ENCODE peak calls at places on chromosome X, in seven cellular contexts. U is progenitor cell of endocrine pancreas, J is uterus, K is lung, L is SK-N-SH, B is tibial artery, M is fibroblast of lung. T is an unnamed sample.

GRCh38 chrX:80223922-80224579 is 196.2 kb upstream of the TENT5D start:
- DNase-seq in M (no peak), K (no peak), B (no peak), L (peak; percentile 4), J (no peak), U (no peak), T (no peak)

GRCh38 chrX:51694254-51694653 is 11.6 kb upstream of the CENPVL2 start:
- DNase-seq in K (no peak), M (no peak), U (no peak), B (no peak), L (no peak), J (no peak), T (no peak)

GRCh38 chrX:17511556-17511955 is 136.6 kb downstream of the NHS start:
- DNase-seq in B (no peak), K (no peak), J (no peak), M (no peak), L (no peak), U (no peak), T (no peak)

GRCh38 chrX:16222123-16222522 is 54.8 kb downstream of the MAGEB17 start:
- DNase-seq in M (no peak), U (no peak), B (no peak), K (no peak), L (no peak), J (no peak), T (no peak)

GRCh38 chrX:146854281-146854680 is 39.7 kb upstream of the CXorf51A start:
- DNase-seq in J (no peak), M (no peak), K (no peak), B (no peak), L (no peak), U (no peak), T (no peak)

GRCh38 chrX:16119353-16120220 is 3.8 kb upstream of the GRPR start:
- DNase-seq in J (no peak), L (no peak), M (no peak), K (no peak), B (no peak), U (no peak), T (no peak)

GRCh38 chrX:55742649-55743048 is 25.1 kb downstream of the RRAGB start:
- DNase-seq in M (no peak), J (no peak), L (no peak), B (no peak), K (no peak), U (no peak), T (no peak)

GRCh38 chrX:148577711-148578110 is 77.3 kb downstream of the AFF2 start:
- DNase-seq in B (no peak), J (no peak), U (no peak), K (no peak), M (no peak), L (no peak), T (no peak)

GRCh38 chrX:119871245-119871598 is 311 bp downstream of the RNF113A start:
- DNase-seq in M (peak; percentile 9), L (peak; percentile 19), B (peak; percentile 24), J (no peak), U (no peak), K (no peak), T (no peak)

GRCh38 chrX:23610491-23610890 is 56.8 kb upstream of the PRDX4 start:
- DNase-seq in U (no peak), J (no peak), M (no peak), B (no peak), K (no peak), L (no peak), T (no peak)

GRCh38 chrX:69125094-69125493 is 40.2 kb downstream of the PJA1 start:
- DNase-seq in M (no peak), U (no peak), B (no peak), L (no peak), K (no peak), J (no peak), T (no peak)

GRCh38 chrX:68995386-68995779 is 166.6 kb downstream of the EFNB1 start:
- DNase-seq in U (no peak), K (no peak), B (no peak), L (no peak), J (no peak), M (no peak), T (no peak)

GRCh38 chrX:41590641-41591040 is 98.1 kb upstream of the GPR34 start:
- DNase-seq in B (no peak), L (no peak), M (peak; percentile 5), U (no peak), J (no peak), K (no peak), T (no peak)

GRCh38 chrX:129779747-129780146 is at the start of gene SASH3:
- DNase-seq in B (peak; percentile 55), L (no peak), M (no peak), K (peak; percentile 62), J (no peak), U (no peak), T (no peak)

GRCh38 chrX:102043380-102043779 is 82.1 kb upstream of the TCEAL2 start:
- DNase-seq in U (no peak), K (no peak), L (no peak), B (no peak), J (no peak), M (no peak), T (no peak)

GRCh38 chrX:40772290-40772689 is 36.9 kb upstream of the MED14 start:
- DNase-seq in K (no peak), U (no peak), J (no peak), B (no peak), L (no peak), M (peak; percentile 27), T (no peak)

GRCh38 chrX:13418126-13419091 is 98.6 kb upstream of the ATXN3L start:
- DNase-seq in M (peak; percentile 20), B (no peak), J (no peak), K (no peak), U (no peak), L (no peak), T (no peak)

GRCh38 chrX:131543774-131544173 is at the start of gene OR13H1:
- DNase-seq in M (no peak), U (no peak), B (no peak), L (no peak), K (no peak), J (no peak), T (no peak)

GRCh38 chrX:138018145-138018799 is 452.3 kb downstream of the ZIC3 start:
- DNase-seq in M (peak; percentile 5), L (no peak), B (no peak), U (no peak), K (no peak), J (peak; percentile 16), T (no peak)

GRCh38 chrX:119190736-119191282 is 45.3 kb upstream of the PGRMC1 start:
- DNase-seq in U (no peak), J (peak; percentile 21), K (no peak), M (peak; percentile 55), B (peak; percentile 23), L (no peak), T (no peak)

GRCh38 chrX:17654116-17654515 is 83.2 kb upstream of the SCML1 start:
- DNase-seq in M (no peak), K (no peak), U (no peak), L (no peak), B (no peak), J (no peak), T (no peak)

GRCh38 chrX:46198858-46199257 is 346.4 kb downstream of the ZNF674 start:
- DNase-seq in L (no peak), U (no peak), J (no peak), M (peak; percentile 6), B (no peak), K (no peak), T (no peak)

GRCh38 chrX:3262906-3263305 is 83.5 kb downstream of the MXRA5 start:
- DNase-seq in M (peak; percentile 85), B (no peak), U (no peak), J (no peak), K (no peak), L (no peak), T (peak; percentile 56)

GRCh38 chrX:47200385-47201150 is 6.9 kb downstream of the UBA1 start:
- DNase-seq in M (peak; percentile 69), U (no peak), L (no peak), B (peak; percentile 46), J (no peak), K (no peak), T (no peak)
- TF ChIP-seq CTCF in M (peak; percentile 30), U (no peak), L (peak; percentile 21), B (no peak), J (no peak), K (no peak), T (peak; percentile 18)

GRCh38 chrX:103483720-103484119 is 35.6 kb downstream of the RAB40A start:
- DNase-seq in K (no peak), J (no peak), L (no peak), B (no peak), M (no peak), U (no peak), T (no peak)

GRCh38 chrX:103488794-103489193 is 30.5 kb downstream of the RAB40A start:
- DNase-seq in K (no peak), U (no peak), J (no peak), M (no peak), L (no peak), B (no peak), T (no peak)

GRCh38 chrX:103488332-103488731 is 31.0 kb downstream of the RAB40A start:
- DNase-seq in K (no peak), U (no peak), J (no peak), M (peak; percentile 38), B (no peak), L (peak; percentile 48), T (no peak)
- TF ChIP-seq CTCF in K (no peak), U (peak; percentile 58), J (no peak), M (peak; percentile 51), B (peak; percentile 30), L (peak; percentile 57), T (peak; percentile 47)

DNA sequence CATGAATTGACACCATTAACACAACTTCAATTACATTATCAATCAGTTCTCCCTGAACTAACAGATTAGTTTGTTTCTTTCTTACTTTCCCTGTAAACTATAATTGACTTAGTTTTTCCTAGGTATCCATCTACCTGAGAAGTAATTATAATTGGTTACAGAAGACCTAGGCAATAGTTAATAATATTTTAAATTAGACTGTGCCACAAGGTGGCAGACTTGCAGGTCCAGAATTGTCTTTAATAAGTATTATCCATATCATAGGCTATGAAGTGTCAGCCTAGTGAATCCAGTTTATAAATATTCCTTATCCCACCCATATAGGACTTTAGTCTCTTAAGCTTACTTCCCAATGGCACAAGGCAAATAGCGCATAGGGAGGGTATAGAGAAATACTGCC is 48.9 kb upstream of the FAM47B start:
- DNase-seq in U (no peak), K (no peak), B (no peak), J (no peak), M (no peak), L (no peak), T (no peak)
- TF ChIP-seq CTCF in U (peak; percentile 50), K (no peak), B (peak; percentile 28), J (peak; percentile 30), M (peak; percentile 24), L (peak; percentile 63), T (peak; percentile 40)

DNA sequence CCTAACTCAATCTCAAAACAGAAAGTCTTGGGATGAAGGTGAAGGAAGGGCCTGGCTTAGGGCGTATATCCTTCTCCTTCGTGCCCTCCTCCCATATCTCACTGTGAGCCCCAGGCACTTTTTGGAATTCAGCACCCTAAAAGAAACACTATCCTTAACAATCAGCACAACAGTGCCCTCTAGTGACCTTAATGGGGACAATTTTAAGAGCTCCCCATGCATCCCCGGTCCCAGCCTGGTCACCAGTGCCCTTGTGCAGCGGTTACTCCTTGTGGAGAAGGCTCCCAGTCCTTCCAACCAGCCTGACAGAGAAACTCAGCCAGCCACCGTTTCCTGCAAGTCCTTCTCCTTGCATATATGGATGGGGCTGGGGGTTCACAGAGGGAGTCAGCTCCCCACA is 4.2 kb downstream of the PAK3 start:
- DNase-seq in J (no peak), U (peak; percentile 24), K (no peak), B (no peak), M (peak; percentile 23), L (peak; percentile 69), T (no peak)
- TF ChIP-seq CTCF in J (peak; percentile 22), U (peak; percentile 72), K (no peak), B (peak; percentile 33), M (peak; percentile 31), L (peak; percentile 66), T (peak; percentile 58)

T was measured in epithelial cell of proximal tubule.